ENCODE peak calls at places on chromosomes 12 and 14, in ten cellular contexts. B, D, N, F, S, V, P, H, W and C are unnamed samples.

GRCh38 chr14:55136868-55137785 is 8.1 kb downstream of the LGALS3 start:
- DNase-seq in V (no peak), H (no peak), P (no peak), B (peak), N (peak), W (peak), F (no peak), D (no peak), S (peak), C (peak)

GRCh38 chr14:53946404-53947400 is 9.9 kb downstream of the BMP4 start:
- DNase-seq in F (no peak), W (no peak), P (no peak), D (no peak), B (no peak), N (no peak), V (no peak), H (no peak), S (no peak), C (peak)

GRCh38 chr14:73729015-73729330 is 14.8 kb upstream of the PNMA1 start:
- DNase-seq in D (no peak), W (no peak), N (no peak), S (no peak), H (no peak), F (no peak), V (no peak), P (no peak), B (no peak), C (no peak)

GRCh38 chr12:90028620-90029051 is 320.0 kb upstream of the ATP2B1 start:
- DNase-seq in S (peak), F (no peak), H (no peak), B (peak), N (peak), V (no peak), P (no peak), W (no peak), D (peak), C (peak)

GRCh38 chr12:17062296-17063061 is 456.5 kb upstream of the LMO3 start:
- DNase-seq in W (no peak), D (no peak), S (no peak), V (peak), B (no peak), P (no peak), F (no peak), H (no peak), N (no peak), C (no peak)

GRCh38 chr12:63400318-63400717 is 249.3 kb upstream of the AVPR1A start:
- DNase-seq in W (no peak), B (no peak), N (no peak), H (no peak), D (no peak), F (no peak), P (no peak), S (no peak), V (no peak), C (no peak)

GRCh38 chr12:47017901-47018479 is 61.4 kb upstream of the PCED1B start:
- DNase-seq in F (no peak), H (no peak), N (no peak), V (no peak), S (no peak), D (no peak), P (no peak), B (peak), W (no peak), C (no peak)

GRCh38 chr12:40146800-40147797 is 41.2 kb upstream of the SLC2A13 start:
- DNase-seq in P (no peak), N (no peak), W (no peak), B (no peak), S (no peak), V (no peak), D (peak), F (no peak), H (no peak), C (no peak)

GRCh38 chr14:64040044-64040443 is 187.2 kb downstream of the SYNE2 start:
- DNase-seq in W (no peak), B (no peak), N (no peak), H (no peak), V (no peak), P (no peak), F (no peak), D (no peak), S (peak), C (peak)

GRCh38 chr14:74765721-74766120 is 2.6 kb downstream of the YLPM1 start:
- DNase-seq in P (no peak), W (no peak), S (peak), V (no peak), F (peak), B (peak), D (peak), N (no peak), H (no peak), C (no peak)

GRCh38 chr12:76914102-76914859 is 35.5 kb upstream of the CSRP2 start:
- DNase-seq in W (no peak), N (no peak), S (no peak), H (no peak), F (no peak), B (no peak), P (no peak), V (no peak), D (no peak), C (no peak)

GRCh38 chr12:124968656-124969055 is 20.3 kb downstream of the DHX37 start:
- DNase-seq in H (no peak), W (no peak), P (no peak), S (no peak), N (no peak), D (no peak), F (no peak), B (no peak), V (no peak), C (no peak)

GRCh38 chr14:35669782-35670181 is 135.8 kb downstream of the INSM2 start:
- DNase-seq in N (no peak), P (no peak), V (no peak), D (no peak), H (no peak), S (no peak), F (no peak), B (peak), W (no peak), C (peak)

GRCh38 chr14:22556990-22557623 is 31.9 kb downstream of the DAD1 start:
- DNase-seq in W (peak), N (peak), P (peak), S (peak), D (peak), F (peak), V (peak), B (peak), H (peak), C (peak)

GRCh38 chr12:53232641-53233538 is 881 bp upstream of the RARG start:
- DNase-seq in B (peak), H (no peak), V (no peak), F (no peak), W (peak), S (no peak), P (no peak), N (no peak), D (peak), C (no peak)

GRCh38 chr12:124687695-124688301 is 120.4 kb upstream of the NCOR2 start:
- DNase-seq in D (peak), S (peak), P (no peak), V (peak), B (no peak), H (no peak), W (no peak), N (no peak), F (peak), C (peak)

GRCh38 chr12:85835417-85835809 is 796 bp downstream of the RASSF9 start:
- DNase-seq in B (no peak), S (peak), H (no peak), V (no peak), W (no peak), F (no peak), N (no peak), D (no peak), P (no peak), C (peak)

GRCh38 chr14:19851365-19851764 is 23.6 kb upstream of the OR4K2 start:
- DNase-seq in N (no peak), H (no peak), S (no peak), F (no peak), D (no peak), B (no peak), W (no peak), V (no peak), P (no peak), C (no peak)

GRCh38 chr14:25006031-25006430 is 43.9 kb downstream of the STXBP6 start:
- DNase-seq in S (no peak), F (no peak), V (no peak), H (no peak), W (no peak), N (no peak), B (no peak), D (no peak), P (no peak), C (no peak)

GRCh38 chr12:69149262-69149661 is 90.1 kb upstream of the CPSF6 start:
- DNase-seq in F (no peak), D (no peak), S (no peak), P (no peak), B (no peak), H (no peak), V (no peak), W (no peak), N (no peak), C (no peak)

GRCh38 chr12:121453629-121454028 is 53.7 kb downstream of the RNF34 start:
- DNase-seq in V (no peak), S (no peak), N (no peak), B (no peak), P (no peak), W (no peak), D (no peak), H (no peak), F (no peak), C (no peak)

GRCh38 chr12:63353559-63353958 is 202.6 kb upstream of the AVPR1A start:
- DNase-seq in F (no peak), P (no peak), H (no peak), D (no peak), V (no peak), W (no peak), S (peak), N (peak), B (peak), C (peak)

GRCh38 chr14:94469261-94469660 is 6.7 kb downstream of the SERPINA9 start:
- DNase-seq in W (no peak), N (no peak), H (no peak), F (no peak), P (no peak), B (no peak), V (no peak), S (no peak), D (no peak), C (no peak)

GRCh38 chr12:42769455-42769854 is 179.9 kb upstream of the PRICKLE1 start:
- DNase-seq in N (no peak), B (no peak), W (no peak), H (no peak), V (no peak), P (no peak), S (no peak), D (no peak), F (no peak), C (no peak)

GRCh38 chr12:46453428-46453827 is 80.9 kb upstream of the SLC38A2 start:
- DNase-seq in V (no peak), P (no peak), F (no peak), S (no peak), D (no peak), B (no peak), N (no peak), H (no peak), W (no peak), C (no peak)

GRCh38 chr14:78764645-78765044 is 594.5 kb downstream of the NRXN3 start:
- DNase-seq in D (no peak), S (no peak), V (no peak), H (no peak), W (no peak), P (no peak), F (no peak), B (no peak), N (no peak), C (no peak)

GRCh38 chr14:101636081-101636560 is 74.8 kb downstream of the DIO3 start:
- DNase-seq in B (no peak), P (no peak), V (no peak), H (no peak), W (no peak), F (no peak), D (peak), S (no peak), N (no peak), C (no peak)